ENCODE peak calls at places on chromosomes 13 and 19, in eight cellular contexts. Z is hepatic stellate cell; C is HFF-Myc; I is retinal pigment epithelial cell; P is esophagus squamous epithelium; L is activated T-helper 1 cell treated with anti-CD3 and anti-CD28 coated beads, Interleukin-12 subunit alpha, Interleukin-12 subunit beta, Interleukin-2, Interleukin-4 antibody, amounts not matched to agents 30 ng/mL and 10 ng/mL and 1 ng/mL, durations not matched to agents 14 hours and 24 hours and 36 hours; A is RCC 7860; M is Calu3. N is an unnamed sample.

GRCh38 chr13:60230593-60230992 is 66.9 kb upstream of the DIAPH3 start:
- DNase-seq in M (no peak), C (no peak), P (no peak), Z (no peak), L (no peak), A (peak), I (peak), N (no peak)

GRCh38 chr19:31280266-31281006 is 68.8 kb downstream of the TSHZ3 start:
- DNase-seq in I (no peak), C (no peak), A (no peak), P (no peak), L (no peak), M (no peak), Z (no peak), N (no peak)

GRCh38 chr13:31236211-31236786 is 36.5 kb downstream of the B3GLCT start:
- DNase-seq in C (no peak), P (no peak), L (no peak), A (peak), Z (peak), M (no peak), I (no peak), N (no peak)

GRCh38 chr19:33678796-33679195 is 57.0 kb downstream of the CHST8 start:
- DNase-seq in L (no peak), I (no peak), M (no peak), Z (no peak), A (no peak), C (no peak), P (no peak), N (no peak)

GRCh38 chr19:53511933-53512374 is 26.0 kb upstream of the ZNF331 start:
- DNase-seq in I (no peak), A (no peak), P (no peak), C (no peak), Z (peak), M (no peak), L (no peak), N (peak)

GRCh38 chr19:48365602-48366001 is 1.4 kb downstream of the SYNGR4 start:
- DNase-seq in Z (no peak), C (no peak), P (no peak), L (no peak), A (no peak), M (no peak), I (no peak), N (no peak)

GRCh38 chr19:55700813-55701212 is 25.8 kb downstream of the EPN1 start:
- DNase-seq in A (no peak), Z (no peak), C (no peak), L (no peak), P (no peak), I (no peak), M (no peak), N (no peak)

GRCh38 chr19:18604820-18605159 is 1.8 kb downstream of the CRLF1 start:
- DNase-seq in A (no peak), M (no peak), I (no peak), Z (no peak), P (no peak), L (no peak), C (no peak), N (no peak)

GRCh38 chr19:44820648-44821609 is 12.0 kb downstream of the BCAM start:
- DNase-seq in I (no peak), A (no peak), C (no peak), M (no peak), P (no peak), Z (peak), L (no peak), N (peak)

GRCh38 chr13:44719857-44720671 is 143.9 kb upstream of the TSC22D1 start:
- DNase-seq in A (peak), M (no peak), Z (peak), I (peak), C (no peak), P (no peak), L (no peak), N (no peak)